ENCODE peak calls at places on chromosomes 13 and 19, in five cellular contexts. A is gastrocnemius medialis; Y is cardiac muscle cell; Q is fibroblast of lung; B is CD8-positive, alpha-beta T cell. Z is an unnamed sample.

GRCh38 chr19:13579388-13580060 is 73.2 kb upstream of the CACNA1A start:
- DNase-seq in Q (no peak), B (no peak), A (no peak), Y (no peak), Z (no peak)

GRCh38 chr13:113116206-113116800 is 6.3 kb upstream of the F10 start:
- DNase-seq in B (no peak), A (peak; percentile 1), Q (no peak), Y (no peak), Z (no peak)

GRCh38 chr13:103557878-103558277 is 491.7 kb upstream of the SLC10A2 start:
- DNase-seq in Y (no peak), Q (no peak), A (no peak), B (no peak), Z (no peak)

GRCh38 chr13:28626266-28626665 is 32.7 kb upstream of the POMP start:
- DNase-seq in A (no peak), B (no peak), Y (no peak), Q (no peak), Z (no peak)

GRCh38 chr13:108283110-108283509 is 13.6 kb downstream of the TNFSF13B start:
- DNase-seq in A (no peak), B (no peak), Q (peak; percentile 58), Y (no peak), Z (no peak)

GRCh38 chr13:63463782-63464610 is 2048.3 kb upstream of the PCDH20 start:
- DNase-seq in B (no peak), Q (no peak), Y (no peak), A (no peak), Z (no peak)

GRCh38 chr13:97141564-97142005 is 80.5 kb upstream of the MBNL2 start:
- DNase-seq in Q (peak; percentile 86), A (peak; percentile 38), Y (peak; percentile 20), B (no peak), Z (no peak)

GRCh38 chr13:45333973-45334922 is 6.7 kb downstream of the TPT1 start:
- DNase-seq in A (no peak), Q (no peak), Y (no peak), B (peak; percentile 52), Z (no peak)

GRCh38 chr13:21707586-21707985 is 36.7 kb downstream of the FGF9 start:
- DNase-seq in Y (no peak), A (no peak), B (no peak), Q (no peak), Z (no peak)

DNA sequence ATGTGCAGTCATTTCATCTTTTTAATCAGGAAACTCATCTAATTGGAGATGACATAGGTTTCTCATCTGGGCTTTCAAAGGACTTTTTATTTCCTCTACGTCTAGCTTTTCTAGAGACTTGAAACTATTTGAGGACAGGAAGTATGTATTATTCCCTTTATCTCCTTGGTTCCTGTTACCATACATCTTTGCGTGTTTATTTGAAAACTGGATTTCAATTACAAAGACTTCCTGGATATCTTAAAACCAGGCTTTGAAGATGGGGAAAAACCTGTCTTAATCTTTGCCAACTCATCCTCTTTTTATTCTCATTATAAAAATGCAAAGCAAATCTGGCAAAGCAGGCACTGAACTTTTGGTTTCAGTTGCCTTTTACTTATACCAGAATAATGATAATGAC is 130.5 kb downstream of the LMO7 start:
- DNase-seq in Y (no peak), Q (no peak), A (no peak), B (no peak), Z (no peak)
- H3K4me3 ChIP-seq in Y (no peak overlapping the region), Q (no peak overlapping the region), A (peak overlapping the region; percentile 22), B (no peak overlapping the region), Z (no peak overlapping the region)

GRCh38 chr19:55476100-55476775 is at the start of gene ZNF628:
- DNase-seq in B (peak; percentile 97), A (peak; percentile 98), Y (peak; percentile 99), Q (peak; percentile 98), Z (peak; percentile 99)

GRCh38 chr19:55478364-55478763 is 1.9 kb downstream of the ZNF628 start:
- DNase-seq in A (no peak), Q (no peak), Y (no peak), B (no peak), Z (no peak)

GRCh38 chr19:55479045-55479444 is 2.6 kb downstream of the ZNF628 start:
- DNase-seq in Q (no peak), A (no peak), B (no peak), Y (no peak), Z (no peak)

GRCh38 chr19:55479451-55480230 is 3.2 kb downstream of the ZNF628 start:
- DNase-seq in Y (no peak), A (no peak), Q (no peak), B (no peak), Z (no peak)

GRCh38 chr19:55477905-55478304 is 1.5 kb downstream of the ZNF628 start:
- DNase-seq in B (no peak), Y (no peak), Q (no peak), A (no peak), Z (no peak)
- H3K4me3 ChIP-seq in B (no peak overlapping the region), Y (no peak overlapping the region), Q (peak overlapping the region; percentile 77), A (peak overlapping the region; percentile 59), Z (peak overlapping the region; percentile 67)

GRCh38 chr19:51065221-51065960 is 499 bp upstream of the KLK13 start:
- DNase-seq in Q (no peak), Y (no peak), B (no peak), A (no peak), Z (no peak)
- H3K4me3 ChIP-seq in Q (no peak overlapping the region), Y (peak overlapping the region; percentile 29), B (peak overlapping the region; percentile 39), A (no peak overlapping the region), Z (peak overlapping the region; percentile 23)

GRCh38 chr13:73090116-73090811 is 31.5 kb downstream of the KLF5 start:
- DNase-seq in Y (no peak), Q (peak; percentile 65), B (no peak), A (no peak), Z (no peak)
- H3K4me3 ChIP-seq in Y (no peak overlapping the region), Q (no peak overlapping the region), B (no peak overlapping the region), A (no peak overlapping the region), Z (no peak overlapping the region)

DNA sequence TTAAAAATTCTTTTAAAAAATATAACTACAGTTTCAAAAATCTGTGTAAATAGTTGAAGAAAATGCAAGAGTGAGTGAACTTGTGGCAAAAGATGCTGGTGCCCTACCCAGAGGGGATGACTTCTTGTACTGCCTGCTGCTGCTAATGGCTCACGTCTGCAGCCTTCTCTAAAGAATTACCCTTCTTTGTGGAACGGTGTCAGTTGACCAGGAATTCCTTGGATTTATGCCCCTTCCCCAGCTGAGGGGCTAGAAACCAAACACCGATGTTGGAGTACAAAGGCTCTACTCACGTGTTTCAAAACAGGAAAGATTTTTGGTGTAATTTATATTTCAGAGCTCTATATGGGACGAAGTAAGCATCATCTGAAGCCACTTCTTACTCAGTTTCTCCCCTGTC is 1582.8 kb downstream of the OLFM4 start:
- DNase-seq in B (no peak), A (no peak), Q (no peak), Y (no peak), Z (no peak)
- H3K4me3 ChIP-seq in B (no peak overlapping the region), A (no peak overlapping the region), Q (no peak overlapping the region), Y (no peak overlapping the region), Z (no peak overlapping the region)

GRCh38 chr19:7597689-7598088 is 2.0 kb downstream of the CAMSAP3 start:
- DNase-seq in Y (no peak), B (no peak), A (no peak), Q (no peak), Z (no peak)

GRCh38 chr19:7600721-7601120 is 5.1 kb downstream of the CAMSAP3 start:
- DNase-seq in B (no peak), A (no peak), Q (no peak), Y (no peak), Z (no peak)

GRCh38 chr19:7595466-7596133 is at the start of gene CAMSAP3:
- DNase-seq in Y (peak; percentile 83), B (peak; percentile 54), Q (no peak), A (no peak), Z (no peak)

GRCh38 chr19:7598180-7598579 is 2.5 kb downstream of the CAMSAP3 start:
- DNase-seq in B (no peak), A (no peak), Y (no peak), Q (no peak), Z (no peak)

GRCh38 chr19:7596191-7596937 is 701 bp downstream of the CAMSAP3 start:
- DNase-seq in B (no peak), A (no peak), Q (no peak), Y (no peak), Z (no peak)
- H3K4me3 ChIP-seq in B (peak overlapping the region; percentile 27), A (no peak overlapping the region), Q (no peak overlapping the region), Y (peak overlapping the region; percentile 72), Z (peak overlapping the region; percentile 54)

GRCh38 chr19:1813197-1813836 is 1.2 kb upstream of the ATP8B3 start:
- DNase-seq in B (no peak), A (no peak), Q (no peak), Y (no peak), Z (no peak)
- H3K4me3 ChIP-seq in B (peak overlapping the region; percentile 77), A (peak overlapping the region; percentile 84), Q (peak overlapping the region; percentile 67), Y (peak overlapping the region; percentile 45), Z (peak overlapping the region; percentile 59)

GRCh38 chr13:49454388-49455015 is 10.4 kb downstream of the SETDB2 start:
- DNase-seq in B (no peak), A (no peak), Y (no peak), Q (peak; percentile 83), Z (no peak)
- H3K4me3 ChIP-seq in B (no peak overlapping the region), A (no peak overlapping the region), Y (no peak overlapping the region), Q (peak overlapping the region; percentile 4), Z (peak overlapping the region; percentile 25)